ENCODE peak calls at places on chromosome 1, in ten cellular contexts. X is DMS 273 treated with DMSO at 0.1 percent for 48 hours, A is body of pancreas, K is iPS DF 6.9, Z is occipital lobe, U is NCI-H1092 treated with DMSO at 0.1 percent for 48 hours, N is activated T-cell treated with anti-CD3 and anti-CD28 coated beads for 24 hours, D is HEK293T, Q is NCI-H774, P is AG09319. B is an unnamed sample.

GRCh38 chr1:7873801-7874795 is 21.2 kb upstream of the UTS2 start:
- DNase-seq in Q (no peak), D (no peak), X (no peak), U (no peak), Z (no peak), P (no peak), A (no peak), K (no peak), N (no peak), B (no peak)

GRCh38 chr1:19643113-19643512 is 998 bp upstream of the NBL1 start:
- DNase-seq in Z (no peak), A (no peak), U (no peak), P (no peak), N (no peak), X (no peak), Q (no peak), D (no peak), K (no peak), B (no peak)

GRCh38 chr1:10651793-10652192 is 144.7 kb downstream of the CASZ1 start:
- DNase-seq in Z (no peak), A (peak), K (no peak), N (no peak), Q (no peak), X (no peak), D (no peak), P (no peak), U (no peak), B (no peak)

GRCh38 chr1:201598973-201599372 is 60.0 kb downstream of the NAV1 start:
- DNase-seq in Z (no peak), K (no peak), A (no peak), U (no peak), N (no peak), Q (no peak), X (no peak), D (no peak), P (no peak), B (no peak)

GRCh38 chr1:184118051-184118450 is 66.5 kb downstream of the TSEN15 start:
- DNase-seq in A (no peak), P (peak), Z (no peak), U (no peak), D (no peak), X (peak), N (no peak), Q (no peak), K (no peak), B (peak)

GRCh38 chr1:30875197-30875596 is 33.4 kb downstream of the SDC3 start:
- DNase-seq in N (no peak), D (no peak), U (no peak), Q (no peak), K (no peak), A (peak), Z (no peak), X (no peak), P (no peak), B (no peak)

GRCh38 chr1:114083186-114083585 is 70.5 kb downstream of the SYT6 start:
- DNase-seq in U (no peak), P (no peak), N (no peak), K (no peak), X (no peak), D (no peak), Q (no peak), A (no peak), Z (no peak), B (no peak)

GRCh38 chr1:236394905-236395779 is 1.1 kb downstream of the EDARADD start:
- DNase-seq in D (peak), P (no peak), A (peak), U (peak), Z (no peak), Q (peak), K (no peak), X (no peak), N (peak), B (no peak)

GRCh38 chr1:217343907-217344306 is 287.0 kb downstream of the GPATCH2 start:
- DNase-seq in X (no peak), P (no peak), Q (peak), K (peak), Z (no peak), N (no peak), U (peak), A (no peak), D (no peak), B (no peak)

GRCh38 chr1:114208659-114209215 is 55.1 kb upstream of the SYT6 start:
- DNase-seq in D (no peak), Z (no peak), A (no peak), U (no peak), Q (no peak), X (no peak), N (no peak), K (no peak), P (no peak), B (no peak)

GRCh38 chr1:170964506-170964905 is 29.2 kb downstream of the MROH9 start:
- DNase-seq in K (no peak), X (no peak), U (no peak), N (no peak), P (no peak), D (no peak), A (no peak), Z (no peak), Q (no peak), B (no peak)

GRCh38 chr1:65793359-65793732 is 651 bp downstream of the PDE4B start:
- DNase-seq in K (no peak), P (no peak), Z (no peak), U (peak), Q (peak), X (no peak), D (no peak), A (no peak), N (no peak), B (no peak)

GRCh38 chr1:167114725-167115124 is 20.9 kb downstream of the STYXL2 start:
- DNase-seq in K (no peak), N (no peak), Z (no peak), D (no peak), U (no peak), P (no peak), X (no peak), A (no peak), Q (no peak), B (no peak)

B was measured in brain pericyte.